ENCODE peak calls at places on chromosomes 2 and 18, in six cellular contexts. T is HCT116, H is mesendoderm, F is K562, V is GM23248, K is SK-N-MC. C is an unnamed sample.
A peak's percentile ranks its signal among the peaks of the same experiment; 100 is the strongest.

GRCh38 chr2:221095381-221095780 is 476.7 kb downstream of the EPHA4 start:
- DNase-seq in K (no peak), V (no peak), T (no peak), F (no peak), H (no peak), C (no peak)

GRCh38 chr2:240589850-240590525 is 3.5 kb downstream of the CAPN10 start:
- DNase-seq in K (no peak), V (no peak), H (no peak), T (no peak), F (no peak), C (no peak)

GRCh38 chr2:105521616-105522015 is 122.8 kb upstream of the FHL2 start:
- DNase-seq in V (no peak), F (no peak), T (no peak), K (no peak), H (no peak), C (no peak)

GRCh38 chr2:232230557-232230956 is 148.0 kb upstream of the ALPP start:
- DNase-seq in T (peak; percentile 3), F (peak; percentile 9), V (peak; percentile 53), K (no peak), H (peak; percentile 74), C (peak; percentile 46)

GRCh38 chr18:6044319-6044718 is 149.0 kb upstream of the TMEM200C start:
- DNase-seq in T (no peak), V (no peak), H (no peak), K (no peak), F (no peak), C (no peak)

GRCh38 chr2:16635796-16636699 is 29.6 kb downstream of the CYRIA start:
- DNase-seq in V (no peak), H (no peak), K (no peak), F (peak; percentile 56), T (no peak), C (no peak)

GRCh38 chr2:43083710-43084698 is 142.4 kb downstream of the ZFP36L2 start:
- DNase-seq in H (peak; percentile 87), V (peak; percentile 78), T (no peak), K (no peak), F (peak; percentile 35), C (no peak)

GRCh38 chr2:13652531-13653313 is 936.0 kb downstream of the TRIB2 start:
- DNase-seq in F (no peak), H (peak; percentile 73), V (peak; percentile 86), T (no peak), K (no peak), C (no peak)

GRCh38 chr2:112301973-112302372 is 26.6 kb downstream of the ZC3H6 start:
- DNase-seq in K (no peak), H (no peak), T (no peak), F (no peak), V (no peak), C (no peak)

GRCh38 chr18:10530852-10531251 is 5.0 kb downstream of the NAPG start:
- DNase-seq in H (no peak), V (peak; percentile 33), F (peak; percentile 30), K (no peak), T (no peak), C (no peak)

GRCh38 chr2:34004936-34005335 is 405.8 kb upstream of the FAM98A start:
- DNase-seq in V (no peak), K (no peak), F (no peak), H (no peak), T (no peak), C (no peak)

GRCh38 chr2:43445248-43445647 is 150.6 kb downstream of the THADA start:
- DNase-seq in T (no peak), K (no peak), V (no peak), F (no peak), H (peak; percentile 66), C (no peak)

GRCh38 chr18:76490701-76491171 is 4.3 kb downstream of the ZNF516 start:
- DNase-seq in V (peak; percentile 70), H (peak; percentile 43), F (no peak), K (no peak), T (no peak), C (peak; percentile 79)

GRCh38 chr2:223494987-223495386 is 107.2 kb downstream of the SCG2 start:
- DNase-seq in K (no peak), V (peak; percentile 11), T (no peak), F (no peak), H (no peak), C (no peak)

DNA sequence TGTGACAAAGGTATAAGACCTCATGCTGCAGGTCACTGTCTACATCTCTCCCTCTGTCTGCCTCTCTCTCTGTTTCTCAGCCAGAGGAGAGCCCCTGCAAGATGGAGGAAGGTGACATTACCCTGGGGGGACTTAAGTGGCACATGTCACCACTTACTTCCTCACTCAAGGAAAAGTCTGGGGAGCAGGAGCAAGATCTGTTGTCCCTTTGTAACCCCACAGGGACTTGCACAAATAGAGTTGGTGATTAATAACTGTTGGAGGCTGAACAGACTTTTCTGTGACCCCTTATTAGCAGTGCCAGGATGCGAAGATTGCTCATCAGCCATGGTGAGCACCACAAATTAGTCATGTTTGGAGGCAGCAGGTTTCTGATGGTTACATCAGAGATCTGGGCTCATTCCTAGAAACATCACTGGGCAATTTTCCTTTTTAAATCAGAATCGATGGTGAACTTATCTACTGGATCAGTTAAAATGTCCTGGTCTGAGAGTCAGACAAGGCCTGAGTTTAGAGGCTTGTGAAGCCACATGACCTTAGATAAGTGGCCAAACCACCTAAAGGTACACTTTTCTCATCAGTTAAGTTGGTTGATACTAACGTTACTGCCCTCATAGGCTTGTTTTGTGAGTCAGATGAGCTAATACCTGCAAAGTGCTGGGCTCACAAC is 81.2 kb upstream of the LTBP1 start:
- DNase-seq in H (no peak), F (no peak), T (peak; percentile 43), V (peak; percentile 97), K (no peak), C (no peak)
- H3K9ac ChIP-seq in H (no peak overlapping the region), F (no peak overlapping the region), T (no peak overlapping the region), V (peak overlapping the region; percentile 50), K (no peak overlapping the region), C (no peak overlapping the region)

GRCh38 chr18:2920027-2920426 is 73.2 kb downstream of the EMILIN2 start:
- DNase-seq in V (no peak), H (no peak), F (no peak), K (no peak), T (no peak), C (peak; percentile 13)
- H3K36me3 ChIP-seq in V (peaks cover 9% of the 10 kb centered on the region), H (peaks cover 6% of the 10 kb centered on the region), F (peaks cover 82% of the 10 kb centered on the region), K (peaks cover 55% of the 10 kb centered on the region), T (peaks cover 13% of the 10 kb centered on the region), C (peaks cover 15% of the 10 kb centered on the region)

GRCh38 chr18:67280843-67281242 is 235.7 kb downstream of the DSEL start:
- DNase-seq in K (no peak), V (peak; percentile 3), T (no peak), H (no peak), F (no peak), C (no peak)
- H3K9ac ChIP-seq in K (no peak overlapping the region), V (no peak overlapping the region), T (no peak overlapping the region), H (no peak overlapping the region), F (no peak overlapping the region), C (no peak overlapping the region)

DNA sequence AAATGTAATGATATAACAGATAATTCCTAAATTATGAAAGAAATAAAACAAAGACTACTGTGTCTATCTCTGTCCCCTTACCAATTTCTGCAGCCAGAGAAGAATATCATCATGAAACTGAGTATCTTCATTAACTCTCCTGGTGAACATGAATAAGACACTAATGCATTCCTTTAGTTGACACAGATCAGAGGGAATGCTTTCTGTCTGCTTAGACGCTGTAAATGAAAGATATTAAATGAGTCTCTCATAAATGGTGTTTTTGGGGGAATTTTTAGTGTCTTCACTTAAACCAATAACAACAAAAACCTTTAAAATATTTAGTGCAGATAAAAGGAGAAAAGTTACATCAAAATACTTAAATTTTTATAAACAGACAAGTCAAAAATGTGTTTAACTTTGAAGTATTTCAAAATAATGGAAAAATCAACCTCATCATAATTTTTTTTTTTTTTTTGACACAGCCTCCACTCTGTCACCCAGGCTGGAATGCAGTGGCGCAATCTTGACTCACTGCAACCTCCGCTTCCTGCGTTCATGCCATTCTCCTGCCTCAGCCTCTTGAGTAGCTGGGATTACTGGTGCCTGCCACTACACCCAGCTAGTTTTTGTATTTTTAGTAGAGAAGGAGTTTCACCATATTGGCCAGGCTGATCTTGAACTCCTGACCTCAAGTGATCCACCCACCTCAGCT is 16.0 kb downstream of the EPG5 start:
- DNase-seq in V (peak; percentile 85), H (peak; percentile 16), K (no peak), T (peak; percentile 28), F (no peak), C (no peak)
- H3K36me3 ChIP-seq in V (peaks cover 83% of the 10 kb centered on the region), H (no peaks in the 10 kb centered on the region), K (peaks cover 23% of the 10 kb centered on the region), T (peaks cover 23% of the 10 kb centered on the region), F (peaks cover 68% of the 10 kb centered on the region), C (peaks cover 17% of the 10 kb centered on the region)

GRCh38 chr2:53283326-53283725 is 484.3 kb upstream of the CHAC2 start:
- DNase-seq in V (no peak), K (no peak), F (no peak), H (no peak), T (no peak), C (no peak)
- H3K9ac ChIP-seq in V (no peak overlapping the region), K (no peak overlapping the region), F (no peak overlapping the region), H (no peak overlapping the region), T (no peak overlapping the region), C (no peak overlapping the region)